ENCODE peak calls at places on chromosomes 5 and 9, in four cellular contexts. C is stimulated activated CD4-positive, alpha-beta T cell treated with anti-CD3 and anti-CD28 coated beads, Interleukin-4, amount 100 ng/mL, for 1 hour; A is small intestine; U is tibial artery. Q is an unnamed sample.

GRCh38 chr9:76472925-76473324 is 13.9 kb downstream of the GCNT1 start:
- DNase-seq in C (no peak), A (peak; percentile 40), U (no peak), Q (peak; percentile 51)

GRCh38 chr9:102569436-102569835 is 425.7 kb upstream of the CYLC2 start:
- DNase-seq in C (no peak), A (no peak), U (no peak), Q (no peak)

GRCh38 chr9:37187269-37187668 is 66.9 kb downstream of the ZCCHC7 start:
- DNase-seq in C (no peak), A (peak; percentile 2), U (no peak), Q (no peak)

GRCh38 chr9:115198018-115198417 is 80.1 kb upstream of the TNC start:
- DNase-seq in C (no peak), A (no peak), U (peak; percentile 67), Q (no peak)

GRCh38 chr9:122127396-122127798 is 32.2 kb downstream of the NDUFA8 start:
- DNase-seq in C (no peak), A (no peak), U (no peak), Q (no peak)

GRCh38 chr5:33291216-33292000 is 149.4 kb upstream of the TARS1 start:
- DNase-seq in C (no peak), A (no peak), U (no peak), Q (no peak)

GRCh38 chr5:88116396-88116795 is 152.2 kb downstream of the TMEM161B start:
- DNase-seq in C (no peak), A (no peak), U (no peak), Q (no peak)

GRCh38 chr9:34650816-34651215 is 1.2 kb upstream of the IL11RA start:
- DNase-seq in C (no peak), A (no peak), U (no peak), Q (no peak)